ENCODE peak calls at places on chromosomes 6 and 20, in four cellular contexts. O is upper lobe of left lung; Z is endodermal cell; L is CD4-positive, alpha-beta T cell. D is an unnamed sample. For H3K9me3, the result is how much of the 10 kb centered on the place peaks cover.

GRCh38 chr20:64161595-64162238 is 2.5 kb upstream of the MYT1 start:
- DNase-seq in O (peak), Z (peak), L (peak), D (no peak)

GRCh38 chr20:62063601-62063980 is 2.1 kb downstream of the TAF4 start:
- DNase-seq in O (peak), Z (peak), L (no peak), D (no peak)

GRCh38 chr6:35388023-35388422 is 45.7 kb downstream of the PPARD start:
- DNase-seq in O (peak), Z (no peak), L (no peak), D (no peak)

GRCh38 chr20:58075565-58075964 is 152.9 kb downstream of the ANKRD60 start:
- DNase-seq in O (no peak), Z (peak), L (no peak), D (no peak)

GRCh38 chr6:16925461-16925860 is 164.2 kb upstream of the ATXN1 start:
- DNase-seq in O (no peak), Z (no peak), L (no peak), D (no peak)

GRCh38 chr6:80343511-80343910 is 237.0 kb downstream of the BCKDHB start:
- DNase-seq in O (no peak), Z (no peak), L (no peak), D (no peak)

GRCh38 chr20:2109425-2110210 is 8.0 kb downstream of the STK35 start:
- DNase-seq in O (no peak), Z (no peak), L (no peak), D (no peak)

GRCh38 chr6:168318090-168318489 is 1.5 kb downstream of the DACT2 start:
- DNase-seq in O (no peak), Z (peak), L (no peak), D (no peak)

GRCh38 chr20:44768256-44768655 is 22.6 kb downstream of the KCNK15 start:
- DNase-seq in O (peak), Z (no peak), L (no peak), D (no peak)

GRCh38 chr6:119102901-119103300 is 24.4 kb upstream of the FAM184A start:
- DNase-seq in O (no peak), Z (no peak), L (no peak), D (no peak)

GRCh38 chr6:143325379-143326140 is 124.9 kb downstream of the ADAT2 start:
- DNase-seq in O (no peak), Z (no peak), L (no peak), D (no peak)

GRCh38 chr6:67493682-67494081 is 1141.4 kb upstream of the ADGRB3 start:
- DNase-seq in O (no peak), Z (no peak), L (no peak), D (no peak)

GRCh38 chr6:126781582-126781981 is 336.9 kb upstream of the RSPO3 start:
- DNase-seq in O (no peak), Z (no peak), L (no peak), D (no peak)

GRCh38 chr6:141265748-141266647 is 866.7 kb upstream of the GJE1 start:
- DNase-seq in O (no peak), Z (no peak), L (no peak), D (no peak)

GRCh38 chr6:106754215-106754614 is 124.8 kb downstream of the QRSL1 start:
- DNase-seq in O (no peak), Z (no peak), L (no peak), D (no peak)

GRCh38 chr20:53606364-53606985 is 12.8 kb upstream of the ZNF217 start:
- DNase-seq in O (no peak), Z (peak), L (no peak), D (no peak)

GRCh38 chr20:40314278-40314677 is 374.8 kb downstream of the MAFB start:
- DNase-seq in O (no peak), Z (no peak), L (no peak), D (no peak)

GRCh38 chr6:165274611-165275010 is 34.8 kb downstream of the C6orf118 start:
- DNase-seq in O (no peak), Z (no peak), L (no peak), D (no peak)

DNA sequence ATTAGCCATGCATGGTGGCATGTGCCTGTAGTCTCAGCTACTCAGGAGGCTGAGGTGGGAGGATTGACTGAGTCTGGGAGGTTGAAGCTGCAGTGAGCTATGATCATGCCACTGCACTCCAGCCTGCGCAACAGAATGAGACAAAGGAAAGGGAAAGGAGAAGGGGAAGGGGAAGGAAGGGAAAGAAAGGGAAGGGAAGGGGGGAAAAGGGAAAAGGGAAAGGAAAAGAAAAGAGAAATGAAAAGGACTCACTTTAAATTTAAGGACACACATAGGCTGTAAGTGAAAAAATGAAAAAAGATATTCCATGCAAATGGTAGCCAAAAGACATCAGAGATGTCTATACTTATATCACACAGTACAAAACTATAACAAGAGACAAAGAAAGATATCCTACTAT is 74.2 kb downstream of the COL21A1 start:
- DNase-seq in O (no peak), Z (no peak), L (no peak), D (no peak)
- H3K9me3 ChIP-seq in O (under half), Z (under half), L (under half), D (under half)

GRCh38 chr6:155939253-155939652 is 483.6 kb upstream of the NOX3 start:
- DNase-seq in O (no peak), Z (no peak), L (no peak), D (no peak)

GRCh38 chr6:155936551-155936950 is 480.9 kb upstream of the NOX3 start:
- DNase-seq in O (no peak), Z (no peak), L (no peak), D (no peak)

GRCh38 chr6:155936127-155936526 is 480.5 kb upstream of the NOX3 start:
- DNase-seq in O (no peak), Z (no peak), L (no peak), D (no peak)
- H3K9me3 ChIP-seq in O (under half), Z (under half), L (under half), D (under half)

GRCh38 chr6:21874372-21874771 is 280.8 kb downstream of the SOX4 start:
- DNase-seq in O (no peak), Z (peak), L (no peak), D (no peak)
- H3K9me3 ChIP-seq in O (under half), Z (under half), L (under half), D (under half)

GRCh38 chr6:4808396-4808795 is 32.2 kb downstream of the CDYL start:
- DNase-seq in O (no peak), Z (no peak), L (no peak), D (no peak)
- H3K9me3 ChIP-seq in O (under half), Z (under half), L (under half), D (under half)

GRCh38 chr20:38515631-38516030 is 43.0 kb downstream of the RALGAPB start:
- DNase-seq in O (no peak), Z (no peak), L (no peak), D (no peak)

GRCh38 chr20:38514947-38515346 is 42.3 kb downstream of the RALGAPB start:
- DNase-seq in O (no peak), Z (no peak), L (no peak), D (no peak)

GRCh38 chr20:38523697-38524096 is 51.1 kb downstream of the RALGAPB start:
- DNase-seq in O (no peak), Z (no peak), L (no peak), D (no peak)

DNA sequence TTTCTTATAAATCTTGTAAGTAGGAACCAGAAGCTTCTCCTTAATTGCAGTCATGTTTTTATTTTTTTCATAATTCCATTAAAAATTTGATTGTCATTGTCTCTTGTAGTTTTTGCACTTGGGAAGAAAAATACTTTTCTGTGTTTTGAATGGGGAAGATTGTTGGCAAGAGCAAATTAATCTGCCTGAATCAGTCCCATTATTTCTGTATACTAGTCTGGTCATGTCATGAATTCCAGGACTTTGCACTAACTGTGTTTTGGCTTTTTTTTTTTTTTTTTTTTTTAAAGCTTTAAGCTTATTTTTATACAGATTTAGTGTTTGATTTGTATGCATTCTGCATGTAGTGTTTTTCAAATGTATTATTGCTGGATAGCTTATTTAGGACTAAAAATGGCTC is 47.6 kb downstream of the RALGAPB start:
- DNase-seq in O (no peak), Z (no peak), L (no peak), D (no peak)
- H3K9me3 ChIP-seq in O (under half), Z (under half), L (under half), D (under half)

GRCh38 chr6:170113141-170113540 is 177.7 kb downstream of the DLL1 start:
- DNase-seq in O (no peak), Z (peak), L (no peak), D (no peak)
- H3K9me3 ChIP-seq in O (under half), Z (under half), L (under half), D (under half)

GRCh38 chr20:31237763-31238162 is 19.7 kb upstream of the DEFB115 start:
- DNase-seq in O (no peak), Z (no peak), L (no peak), D (no peak)
- H3K9me3 ChIP-seq in O (half or more), Z (half or more), L (half or more), D (under half)

DNA sequence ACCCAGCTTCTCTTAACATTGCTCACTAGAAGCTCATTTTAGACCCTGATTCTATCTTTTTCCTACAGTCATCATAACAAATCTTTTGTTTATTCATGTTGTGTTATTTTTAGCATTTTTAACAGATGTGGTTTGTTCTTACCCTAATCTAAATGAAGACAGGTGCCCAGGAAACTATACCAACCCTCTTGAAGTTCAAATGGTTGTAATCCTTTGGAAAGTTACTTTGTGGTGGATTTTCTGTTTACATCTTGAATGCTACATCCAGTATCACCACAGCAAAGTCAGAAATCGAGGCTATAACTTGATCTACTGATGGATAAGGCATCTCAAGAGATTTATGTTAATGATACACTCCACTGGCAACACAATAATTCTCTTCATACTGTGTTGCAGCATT is 26.2 kb downstream of the SMAP1 start:
- DNase-seq in O (no peak), Z (no peak), L (no peak), D (no peak)
- H3K9me3 ChIP-seq in O (under half), Z (under half), L (under half), D (under half)

GRCh38 chr20:29079769-29080690 is 2177.4 kb upstream of the DEFB115 start:
- DNase-seq in O (peak), Z (no peak), L (no peak), D (no peak)
- H3K9me3 ChIP-seq in O (under half), Z (half or more), L (under half), D (under half)

D was measured in T-helper 17 cell.